ENCODE peak calls at places on chromosomes 4 and X, in ten cellular contexts. S is OCI-LY7, G is mammary epithelial cell, I is PC-3, N is SK-N-SH, W is K562, X is GM23248, U is neuronal stem cell, B is IMR-90, C is GM23338. M is an unnamed sample.
A peak's percentile ranks its signal among the peaks of the same experiment; 100 is the strongest.

GRCh38 chrX:107731831-107732502 is 43.6 kb downstream of the TSC22D3 start:
- DNase-seq in U (no peak), B (peak; percentile 58), C (peak; percentile 42), N (peak; percentile 44), G (peak; percentile 52), W (peak; percentile 85), X (peak; percentile 70), I (peak; percentile 84), S (no peak), M (no peak)

GRCh38 chr4:52641853-52642563 is 17.1 kb downstream of the USP46 start:
- DNase-seq in B (peak; percentile 79), N (no peak), I (peak; percentile 81), C (no peak), G (peak; percentile 81), X (peak; percentile 67), S (no peak), W (no peak), U (no peak), M (peak; percentile 40)

GRCh38 chr4:78059524-78059889 is 2.4 kb downstream of the FRAS1 start:
- DNase-seq in S (peak; percentile 50), N (peak; percentile 70), W (peak; percentile 72), U (peak; percentile 72), G (peak; percentile 68), I (peak; percentile 84), B (peak; percentile 45), X (peak; percentile 92), C (peak; percentile 97), M (peak; percentile 42)

GRCh38 chr4:80265571-80266266 is 745 bp upstream of the FGF5 start:
- DNase-seq in S (no peak), G (peak; percentile 80), B (peak; percentile 92), W (peak; percentile 55), I (peak; percentile 52), X (peak; percentile 95), U (no peak), N (peak; percentile 64), C (peak; percentile 33), M (peak; percentile 11)

GRCh38 chr4:1722551-1723071 is 1.3 kb downstream of the TACC3 start:
- DNase-seq in I (no peak), C (no peak), X (no peak), U (no peak), S (no peak), N (peak; percentile 36), W (no peak), G (no peak), B (no peak), M (no peak)

GRCh38 chrX:140480765-140481164 is 24.1 kb downstream of the SOX3 start:
- DNase-seq in S (no peak), N (no peak), G (no peak), I (no peak), U (no peak), W (no peak), C (no peak), X (no peak), B (no peak), M (no peak)

GRCh38 chr4:38815879-38816782 is 11.5 kb upstream of the TLR1 start:
- DNase-seq in U (no peak), I (no peak), C (no peak), X (no peak), B (peak; percentile 77), S (peak; percentile 65), G (peak; percentile 75), N (no peak), W (no peak), M (no peak)

GRCh38 chrX:9646471-9647038 is 119.1 kb downstream of the GPR143 start:
- DNase-seq in G (no peak), S (no peak), W (peak; percentile 54), X (no peak), U (no peak), C (no peak), N (no peak), B (peak; percentile 36), I (no peak), M (no peak)

GRCh38 chr4:142473218-142473959 is 372.7 kb downstream of the INPP4B start:
- DNase-seq in I (peak; percentile 83), W (no peak), G (peak; percentile 61), U (no peak), S (no peak), C (no peak), B (no peak), N (no peak), X (no peak), M (no peak)

GRCh38 chr4:45155081-45155777 is 428.9 kb upstream of the GNPDA2 start:
- DNase-seq in N (no peak), C (no peak), B (no peak), W (no peak), S (no peak), I (peak; percentile 25), X (peak; percentile 5), U (no peak), G (peak; percentile 75), M (no peak)

DNA sequence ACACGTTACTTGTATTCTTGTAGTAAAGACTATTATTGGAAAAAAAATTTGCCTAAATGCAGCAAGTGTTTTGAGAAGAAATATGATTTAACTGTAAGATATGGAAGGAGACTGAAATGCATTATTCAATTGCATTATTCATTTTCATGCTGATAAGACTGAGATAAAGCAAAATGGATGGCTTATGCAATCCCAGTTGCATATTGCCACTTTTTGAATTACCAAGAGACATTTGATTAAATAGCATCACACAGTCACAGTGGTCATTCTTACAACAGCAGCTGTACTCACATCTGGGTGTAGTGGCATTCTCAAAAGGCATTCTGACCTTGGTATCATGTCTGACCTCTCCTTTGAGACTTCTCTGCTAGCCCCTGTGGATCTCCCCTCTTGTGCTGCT is 25.7 kb upstream of the METAP1 start:
- DNase-seq in U (no peak), N (peak; percentile 12), I (no peak), S (no peak), G (no peak), W (no peak), B (no peak), C (no peak), X (no peak), M (no peak)
- H2AFZ ChIP-seq in U (peak overlapping the region; percentile 67), N (no peak overlapping the region), I (no peak overlapping the region), S (no peak overlapping the region), G (peak overlapping the region; percentile 82), W (peak overlapping the region; percentile 58), B (no peak overlapping the region), C (peak overlapping the region; percentile 4), X (no peak overlapping the region), M (no peak overlapping the region)

GRCh38 chr4:122603156-122603574 is 17.7 kb downstream of the IL21 start:
- DNase-seq in W (peak; percentile 75), G (no peak), S (no peak), X (no peak), B (peak; percentile 11), U (no peak), N (no peak), C (no peak), I (no peak), M (no peak)

GRCh38 chr4:122602277-122603142 is 18.4 kb downstream of the IL21 start:
- DNase-seq in B (peak; percentile 54), X (peak; percentile 67), S (no peak), I (peak; percentile 65), W (peak; percentile 77), G (peak; percentile 40), U (peak; percentile 6), C (peak; percentile 73), N (peak; percentile 8), M (no peak)

GRCh38 chr4:122606364-122607043 is 14.4 kb downstream of the IL21 start:
- DNase-seq in X (no peak), I (no peak), B (no peak), W (peak; percentile 60), G (no peak), N (no peak), C (peak; percentile 70), U (no peak), S (no peak), M (no peak)

GRCh38 chr4:122604146-122604545 is 16.7 kb downstream of the IL21 start:
- DNase-seq in C (peak; percentile 23), B (no peak), U (no peak), S (no peak), X (peak; percentile 13), N (no peak), I (no peak), G (no peak), W (no peak), M (no peak)
- H3K4me3 ChIP-seq in C (no peak overlapping the region), B (no peak overlapping the region), U (no peak overlapping the region), S (no peak overlapping the region), X (no peak overlapping the region), N (no peak overlapping the region), I (no peak overlapping the region), G (no peak overlapping the region), W (no peak overlapping the region), M (no peak overlapping the region)

DNA sequence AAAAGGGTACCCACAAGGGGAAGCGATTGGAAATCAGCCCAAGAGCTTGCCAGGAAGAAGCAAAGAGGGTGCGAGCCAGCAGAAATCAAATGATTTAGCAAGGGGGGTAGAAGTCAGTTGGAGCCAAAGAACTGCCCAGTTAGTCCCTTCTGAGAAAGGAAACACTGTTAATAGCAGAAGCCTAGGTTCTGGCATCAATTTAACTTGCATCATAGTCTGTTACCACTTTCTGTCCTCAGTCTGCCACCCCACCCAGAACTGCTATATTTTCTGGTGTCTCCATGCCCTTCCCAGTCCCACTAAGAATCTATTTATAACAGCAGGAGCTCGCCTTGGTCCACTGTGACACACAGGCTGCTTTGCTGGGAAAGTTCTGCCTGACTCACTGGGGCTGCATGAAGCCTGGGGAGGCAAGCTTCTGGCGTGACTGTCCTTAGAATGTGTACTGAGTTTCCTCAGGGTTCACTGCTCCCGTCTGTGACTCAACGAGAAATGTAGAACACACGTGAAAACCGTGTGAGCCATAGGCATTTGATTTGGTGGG is 157.8 kb upstream of the TTC29 start:
- DNase-seq in W (no peak), N (no peak), U (no peak), I (peak; percentile 81), X (peak; percentile 99), G (peak; percentile 83), C (no peak), S (no peak), B (peak; percentile 99), M (no peak)
- H3K27ac ChIP-seq in W (no peak overlapping the region), N (peak overlapping the region; percentile 88), U (no peak overlapping the region), I (peak overlapping the region; percentile 78), X (peak overlapping the region; percentile 97), G (no peak overlapping the region), C (no peak overlapping the region), S (no peak overlapping the region), B (peak overlapping the region; percentile 58), M (no peak overlapping the region)

GRCh38 chr4:147093206-147093605 is 147.5 kb upstream of the TTC29 start:
- DNase-seq in C (no peak), X (no peak), W (no peak), G (no peak), N (no peak), I (no peak), U (no peak), B (no peak), S (no peak), M (no peak)

GRCh38 chr4:147084861-147085260 is 139.2 kb upstream of the TTC29 start:
- DNase-seq in C (no peak), U (no peak), N (no peak), B (no peak), G (no peak), X (no peak), S (no peak), W (no peak), I (no peak), M (no peak)

GRCh38 chr4:147085796-147086195 is 140.1 kb upstream of the TTC29 start:
- DNase-seq in W (no peak), C (no peak), I (no peak), U (no peak), B (no peak), N (no peak), X (no peak), G (no peak), S (no peak), M (no peak)

GRCh38 chr4:147090486-147090885 is 144.8 kb upstream of the TTC29 start:
- DNase-seq in N (no peak), G (no peak), S (no peak), B (no peak), C (no peak), I (no peak), U (no peak), X (no peak), W (no peak), M (no peak)

GRCh38 chr4:147088141-147088540 is 142.5 kb upstream of the TTC29 start:
- DNase-seq in G (no peak), C (no peak), N (no peak), U (no peak), S (no peak), B (peak; percentile 16), W (no peak), I (no peak), X (peak; percentile 43), M (no peak)
- H2AFZ ChIP-seq in G (no peak overlapping the region), C (peak overlapping the region; percentile 82), N (no peak overlapping the region), U (no peak overlapping the region), S (no peak overlapping the region), B (no peak overlapping the region), W (no peak overlapping the region), I (no peak overlapping the region), X (peak overlapping the region; percentile 78), M (no peak overlapping the region)